ENCODE peak calls at places on chromosomes 7 and 10, in seven cellular contexts. One of them, this sample, is unnamed.

GRCh38 chr7:32658034-32658944 is 163.0 kb downstream of the AVL9 start:
- DNase-seq in brain pericyte: no peak
- DNase-seq in DMS153: no peak
- DNase-seq in H54: peak; percentile 55
- DNase-seq in retina: no peak
- DNase-seq in fibroblast of lung: no peak
- DNase-seq in nephron progenitor cell: no peak
- DNase-seq in this sample: peak; percentile 91

GRCh38 chr7:16810112-16810511 is 5.3 kb upstream of the AGR2 start:
- DNase-seq in brain pericyte: no peak
- DNase-seq in retina: no peak
- DNase-seq in DMS153: no peak
- DNase-seq in fibroblast of lung: no peak
- DNase-seq in nephron progenitor cell: no peak
- DNase-seq in H54: no peak
- DNase-seq in this sample: no peak

GRCh38 chr7:141906285-141906684 is 9.9 kb upstream of the OR9A4 start:
- DNase-seq in H54: no peak
- DNase-seq in nephron progenitor cell: no peak
- DNase-seq in fibroblast of lung: no peak
- DNase-seq in brain pericyte: no peak
- DNase-seq in retina: no peak
- DNase-seq in DMS153: no peak
- DNase-seq in this sample: no peak

GRCh38 chr10:98414578-98414931 is 427 bp downstream of the PYROXD2 start:
- DNase-seq in brain pericyte: no peak
- DNase-seq in fibroblast of lung: no peak
- DNase-seq in H54: no peak
- DNase-seq in retina: peak; percentile 24
- DNase-seq in nephron progenitor cell: no peak
- DNase-seq in DMS153: no peak
- DNase-seq in this sample: no peak

GRCh38 chr7:70303309-70303708 is 705.0 kb downstream of the AUTS2 start:
- DNase-seq in retina: no peak
- DNase-seq in DMS153: no peak
- DNase-seq in nephron progenitor cell: no peak
- DNase-seq in H54: no peak
- DNase-seq in brain pericyte: no peak
- DNase-seq in fibroblast of lung: no peak
- DNase-seq in this sample: peak; percentile 41

GRCh38 chr10:117553171-117553814 is 10.7 kb downstream of the EMX2 start:
- DNase-seq in retina: peak; percentile 64
- DNase-seq in fibroblast of lung: no peak
- DNase-seq in brain pericyte: no peak
- DNase-seq in nephron progenitor cell: peak; percentile 82
- DNase-seq in DMS153: no peak
- DNase-seq in H54: no peak
- DNase-seq in this sample: no peak

GRCh38 chr7:102152672-102153585 is 133.7 kb upstream of the SH2B2 start:
- DNase-seq in H54: peak; percentile 32
- DNase-seq in DMS153: peak; percentile 73
- DNase-seq in retina: peak; percentile 24
- DNase-seq in brain pericyte: no peak
- DNase-seq in nephron progenitor cell: no peak
- DNase-seq in fibroblast of lung: peak; percentile 47
- DNase-seq in this sample: no peak

GRCh38 chr7:128937647-128938523 is at the start of gene IRF5:
- DNase-seq in nephron progenitor cell: peak; percentile 59
- DNase-seq in brain pericyte: no peak
- DNase-seq in DMS153: no peak
- DNase-seq in fibroblast of lung: no peak
- DNase-seq in retina: peak; percentile 53
- DNase-seq in H54: peak; percentile 81
- DNase-seq in this sample: no peak

GRCh38 chr10:77531441-77532001 is 106.1 kb downstream of the KCNMA1 start:
- DNase-seq in retina: peak; percentile 81
- DNase-seq in nephron progenitor cell: no peak
- DNase-seq in fibroblast of lung: peak; percentile 86
- DNase-seq in H54: peak; percentile 84
- DNase-seq in DMS153: peak; percentile 14
- DNase-seq in brain pericyte: peak; percentile 53
- DNase-seq in this sample: peak; percentile 87

GRCh38 chr7:158442260-158442659 is 145.4 kb downstream of the PTPRN2 start:
- DNase-seq in fibroblast of lung: no peak
- DNase-seq in H54: no peak
- DNase-seq in nephron progenitor cell: no peak
- DNase-seq in brain pericyte: no peak
- DNase-seq in retina: no peak
- DNase-seq in DMS153: no peak
- DNase-seq in this sample: no peak

This sample was measured in H4.